ENCODE peak calls at places on chromosomes 3 and 15, in four cellular contexts. C, N, D and F are unnamed samples.

GRCh38 chr3:132554437-132554836 is 42.6 kb upstream of the ACKR4 start:
- DNase-seq in D (no peak), C (no peak), N (no peak), F (no peak)

GRCh38 chr15:101168463-101168824 is 83.4 kb downstream of the CHSY1 start:
- DNase-seq in C (no peak), D (no peak), N (no peak), F (no peak)

GRCh38 chr15:96331141-96331941 is 841 bp downstream of the NR2F2 start:
- DNase-seq in D (no peak), C (no peak), N (no peak), F (no peak)

GRCh38 chr3:78969483-78969882 is 798.3 kb downstream of the ROBO1 start:
- DNase-seq in D (no peak), C (no peak), N (no peak), F (no peak)

GRCh38 chr3:12957824-12958792 is 115.1 kb downstream of the IQSEC1 start:
- DNase-seq in D (no peak), N (no peak), C (no peak), F (no peak)

GRCh38 chr3:183924956-183925355 is 40.3 kb upstream of the PARL start:
- DNase-seq in D (no peak), N (no peak), C (no peak), F (no peak)

GRCh38 chr3:52983336-52983807 is 62.5 kb downstream of the SFMBT1 start:
- DNase-seq in C (peak), D (no peak), N (no peak), F (peak)

GRCh38 chr3:196268270-196269163 is 19.0 kb downstream of the PCYT1A start:
- DNase-seq in N (no peak), C (no peak), D (no peak), F (no peak)

GRCh38 chr15:89442671-89443307 is 53.6 kb downstream of the RHCG start:
- DNase-seq in N (peak), D (peak), C (no peak), F (no peak)

GRCh38 chr3:194396897-194397756 is 1.9 kb downstream of the GP5 start:
- DNase-seq in C (no peak), D (no peak), N (no peak), F (peak)